ENCODE peak calls at places on chromosome 10, in eight cellular contexts. S, D, B, P, J, U, L and X are unnamed samples.

GRCh38 chr10:77501152-77501845 is 136.3 kb downstream of the KCNMA1 start:
- DNase-seq in J (no peak), D (no peak), L (no peak), U (no peak), B (no peak), P (peak), S (peak), X (peak)

GRCh38 chr10:124697837-124698559 is 46.2 kb downstream of the FAM53B start:
- DNase-seq in B (peak), U (no peak), P (no peak), S (no peak), J (no peak), L (no peak), D (no peak), X (no peak)

GRCh38 chr10:60422809-60423208 is 33.1 kb upstream of the ANK3 start:
- DNase-seq in P (no peak), L (no peak), S (no peak), D (no peak), J (no peak), B (no peak), U (no peak), X (no peak)

GRCh38 chr10:133315847-133316246 is 7.1 kb downstream of the ZNF511 start:
- DNase-seq in D (peak), B (no peak), U (no peak), S (no peak), P (no peak), J (no peak), L (no peak), X (no peak)

GRCh38 chr10:131899116-131899690 is 1.6 kb upstream of the PPP2R2D start:
- DNase-seq in D (no peak), U (no peak), L (no peak), B (no peak), S (no peak), J (no peak), P (no peak), X (no peak)

GRCh38 chr10:99431190-99431549 is 746 bp upstream of the GOT1 start:
- DNase-seq in J (no peak), S (no peak), L (no peak), U (peak), D (peak), B (peak), P (peak), X (no peak)

GRCh38 chr10:58385784-58386112 is 538 bp downstream of the TFAM start:
- DNase-seq in L (no peak), J (no peak), U (no peak), P (no peak), S (no peak), B (peak), D (peak), X (no peak)

GRCh38 chr10:86321568-86321967 is 45.0 kb downstream of the GRID1 start:
- DNase-seq in B (no peak), J (no peak), U (no peak), D (no peak), P (no peak), L (no peak), S (no peak), X (peak)

GRCh38 chr10:86946215-86947170 is 10.9 kb downstream of the MMRN2 start:
- DNase-seq in L (peak), D (no peak), U (no peak), S (no peak), J (no peak), B (no peak), P (no peak), X (peak)

GRCh38 chr10:128161031-128161430 is 34.8 kb upstream of the MKI67 start:
- DNase-seq in S (no peak), J (no peak), D (no peak), B (no peak), L (no peak), U (peak), P (no peak), X (no peak)

GRCh38 chr10:121573541-121573941 is 24.7 kb downstream of the FGFR2 start:
- DNase-seq in B (no peak), D (no peak), J (no peak), S (no peak), L (no peak), P (no peak), U (no peak), X (no peak)

GRCh38 chr10:15813415-15813814 is 46.9 kb downstream of the MINDY3 start:
- DNase-seq in L (no peak), P (no peak), B (no peak), S (no peak), J (no peak), U (no peak), D (no peak), X (no peak)

GRCh38 chr10:126422561-126422960 is 34.3 kb upstream of the ADAM12 start:
- DNase-seq in L (no peak), B (no peak), J (no peak), S (no peak), P (no peak), U (no peak), D (no peak), X (no peak)

GRCh38 chr10:112917676-112918075 is 32.4 kb upstream of the TCF7L2 start:
- DNase-seq in B (no peak), D (no peak), J (no peak), S (no peak), L (no peak), P (no peak), U (no peak), X (no peak)

GRCh38 chr10:114635101-114635500 is 23.0 kb downstream of the ABLIM1 start:
- DNase-seq in L (no peak), S (no peak), P (no peak), J (no peak), U (no peak), B (no peak), D (no peak), X (no peak)

GRCh38 chr10:82814635-82815034 is 939.6 kb downstream of the NRG3 start:
- DNase-seq in U (no peak), J (no peak), P (no peak), L (no peak), S (no peak), B (no peak), D (no peak), X (no peak)

GRCh38 chr10:3426190-3426845 is 253.7 kb upstream of the PITRM1 start:
- DNase-seq in D (no peak), S (no peak), P (no peak), J (no peak), B (no peak), U (no peak), L (no peak), X (no peak)

GRCh38 chr10:44415121-44415520 is 30.2 kb upstream of the CXCL12 start:
- DNase-seq in J (no peak), D (no peak), U (no peak), P (no peak), S (no peak), L (no peak), B (no peak), X (no peak)

GRCh38 chr10:14837003-14837755 is 658 bp downstream of the CDNF start:
- DNase-seq in U (no peak), B (peak), D (no peak), L (peak), P (no peak), J (no peak), S (peak), X (no peak)

GRCh38 chr10:35259769-35260397 is 76.4 kb upstream of the CCNY start:
- DNase-seq in P (no peak), J (no peak), B (no peak), U (no peak), L (no peak), S (peak), D (no peak), X (no peak)

GRCh38 chr10:126584836-126585235 is 85.7 kb downstream of the C10orf90 start:
- DNase-seq in J (no peak), L (no peak), B (no peak), P (no peak), D (no peak), S (no peak), U (no peak), X (no peak)

GRCh38 chr10:48251152-48251524 is 23.4 kb downstream of the FRMPD2 start:
- DNase-seq in S (no peak), D (no peak), P (no peak), B (no peak), J (peak), L (no peak), U (no peak), X (no peak)

GRCh38 chr10:11891776-11892486 is 68.8 kb downstream of the PROSER2 start:
- DNase-seq in D (no peak), P (no peak), J (no peak), L (no peak), S (no peak), U (no peak), B (no peak), X (no peak)

GRCh38 chr10:16597656-16598055 is 76.0 kb upstream of the C1QL3 start:
- DNase-seq in B (peak), D (no peak), U (no peak), J (no peak), S (no peak), P (peak), L (no peak), X (no peak)

GRCh38 chr10:5963591-5963990 is 13.8 kb downstream of the IL15RA start:
- DNase-seq in D (peak), L (no peak), J (no peak), P (no peak), B (no peak), U (no peak), S (no peak), X (no peak)

GRCh38 chr10:70745555-70745954 is 39.6 kb downstream of the TBATA start:
- DNase-seq in U (no peak), L (no peak), S (no peak), B (no peak), D (no peak), J (no peak), P (no peak), X (no peak)

GRCh38 chr10:101843032-101843991 is at the start of gene KCNIP2:
- DNase-seq in J (no peak), L (peak), U (peak), D (peak), S (no peak), B (peak), P (peak), X (peak)

GRCh38 chr10:18658301-18658991 is 785 bp upstream of the ARL5B start:
- DNase-seq in S (no peak), U (no peak), J (no peak), L (no peak), P (no peak), B (peak), D (no peak), X (no peak)

GRCh38 chr10:17918187-17918903 is 33.4 kb upstream of the SLC39A12 start:
- DNase-seq in D (no peak), B (no peak), S (no peak), L (no peak), P (no peak), U (no peak), J (no peak), X (no peak)

GRCh38 chr10:77970869-77971803 is 44.6 kb upstream of the DLG5 start:
- DNase-seq in L (no peak), B (peak), S (peak), P (no peak), U (no peak), J (no peak), D (no peak), X (no peak)

GRCh38 chr10:120998251-120998650 is 147.1 kb downstream of the WDR11 start:
- DNase-seq in L (no peak), S (no peak), B (no peak), J (no peak), P (no peak), U (no peak), D (no peak), X (no peak)

GRCh38 chr10:28254290-28254985 is 48.4 kb downstream of the MPP7 start:
- DNase-seq in L (no peak), D (no peak), S (peak), J (no peak), B (no peak), U (no peak), P (no peak), X (no peak)

GRCh38 chr10:71740069-71740468 is 20.5 kb upstream of the C10orf105 start:
- DNase-seq in D (no peak), P (no peak), J (peak), S (no peak), U (peak), B (no peak), L (no peak), X (peak)

GRCh38 chr10:13439771-13440708 is 88.8 kb downstream of the BEND7 start:
- DNase-seq in D (peak), S (no peak), B (peak), U (peak), P (no peak), L (peak), J (peak), X (no peak)

GRCh38 chr10:6815346-6815745 is 235.3 kb upstream of the PRKCQ start:
- DNase-seq in P (no peak), S (no peak), L (no peak), B (no peak), U (no peak), J (no peak), D (no peak), X (no peak)

GRCh38 chr10:31186225-31187010 is 132.6 kb upstream of the ZEB1 start:
- DNase-seq in U (no peak), J (no peak), B (peak), L (no peak), D (no peak), P (no peak), S (no peak), X (no peak)

GRCh38 chr10:12960431-12960898 is 41.0 kb downstream of the CCDC3 start:
- DNase-seq in U (no peak), L (no peak), P (no peak), D (no peak), S (no peak), B (no peak), J (no peak), X (no peak)